ENCODE peak calls at places on chromosomes 5 and 9, in seven cellular contexts. W is RPMI7951; K is HepG2; P is MM.1S; O is activated T-helper 9 cell treated with anti-CD3 and anti-CD28 coated beads, Interleukin-2, amount 50 U/mL, for 16 hours; G is mammary epithelial cell; U is activated gamma-delta T cell treated with Interleukin-2 at 50 U/mL for 16 hours. J is an unnamed sample.

GRCh38 chr5:96049398-96050272 is 88.0 kb upstream of the ELL2 start:
- DNase-seq in O (no peak), P (no peak), W (peak), G (peak), U (no peak), K (no peak), J (no peak)

GRCh38 chr9:99590879-99591278 is 230.8 kb upstream of the NR4A3 start:
- DNase-seq in O (no peak), G (no peak), U (no peak), K (no peak), P (no peak), W (no peak), J (no peak)

GRCh38 chr5:177304392-177305119 is 957 bp downstream of the PRELID1 start:
- DNase-seq in O (no peak), G (peak), U (no peak), W (peak), K (peak), P (peak), J (peak)

GRCh38 chr9:21970800-21971620 is 23.2 kb downstream of the CDKN2A start:
- DNase-seq in U (no peak), G (no peak), K (no peak), W (no peak), P (no peak), O (no peak), J (no peak)

GRCh38 chr5:79493596-79494343 is 20.2 kb downstream of the HOMER1 start:
- DNase-seq in G (no peak), W (no peak), O (no peak), U (no peak), P (no peak), K (no peak), J (no peak)

GRCh38 chr5:35785601-35786085 is 71.0 kb upstream of the IL7R start:
- DNase-seq in O (no peak), W (peak), K (no peak), P (no peak), G (no peak), U (no peak), J (no peak)

GRCh38 chr5:62199792-62200716 is 106.0 kb upstream of the KIF2A start:
- DNase-seq in P (no peak), G (no peak), O (no peak), W (no peak), K (no peak), U (no peak), J (no peak)

GRCh38 chr5:106292654-106293053 is 1378.1 kb downstream of the EFNA5 start:
- DNase-seq in W (no peak), K (no peak), P (no peak), O (no peak), U (no peak), G (peak), J (no peak)

GRCh38 chr9:25418974-25419373 is 259.3 kb downstream of the TUSC1 start:
- DNase-seq in W (no peak), O (no peak), K (no peak), U (no peak), G (no peak), P (no peak), J (no peak)

GRCh38 chr5:158821321-158821720 is 278.4 kb downstream of the EBF1 start:
- DNase-seq in W (no peak), O (no peak), G (no peak), P (no peak), U (no peak), K (no peak), J (no peak)

GRCh38 chr9:14218253-14218652 is 95.7 kb downstream of the NFIB start:
- DNase-seq in G (no peak), P (no peak), O (no peak), U (no peak), K (no peak), W (no peak), J (no peak)

GRCh38 chr5:61918606-61919005 is 387.4 kb upstream of the KIF2A start:
- DNase-seq in P (no peak), O (no peak), U (no peak), K (no peak), W (no peak), G (no peak), J (no peak)

GRCh38 chr9:98897745-98898144 is 46.0 kb upstream of the COL15A1 start:
- DNase-seq in P (no peak), K (no peak), O (no peak), W (peak), U (no peak), G (no peak), J (no peak)

GRCh38 chr5:127666043-127666716 is 17.3 kb downstream of the CTXN3 start:
- DNase-seq in K (no peak), O (no peak), P (no peak), G (no peak), W (no peak), U (no peak), J (no peak)